ENCODE peak calls at places on chromosomes 5 and 9, in nine cellular contexts. E is non-pigmented ciliary epithelial cell; M is CD4-positive, alpha-beta T cell; U is NCI-H774; K is cardiac muscle cell; Z is iPS DF 6.9; N is effector memory CD8-positive, alpha-beta T cell; Q is ovary; C is GM12892. X is an unnamed sample.

GRCh38 chr9:15403155-15403554 is 19.5 kb upstream of the SNAPC3 start:
- DNase-seq in M (no peak), E (no peak), Q (no peak), U (no peak), Z (peak), C (no peak), K (no peak), N (no peak), X (peak)

GRCh38 chr5:36606052-36606436 is 362 bp upstream of the SLC1A3 start:
- DNase-seq in N (no peak), U (no peak), M (no peak), Z (no peak), E (no peak), C (no peak), Q (no peak), K (no peak), X (no peak)

GRCh38 chr5:10828241-10828640 is 67.2 kb upstream of the DAP start:
- DNase-seq in Q (no peak), K (no peak), M (no peak), E (no peak), U (no peak), N (no peak), Z (no peak), C (no peak), X (no peak)

GRCh38 chr5:123805300-123805699 is 293.3 kb downstream of the CSNK1G3 start:
- DNase-seq in Z (no peak), N (no peak), E (no peak), K (no peak), Q (no peak), C (no peak), U (no peak), M (no peak), X (peak)

GRCh38 chr5:170554566-170555267 is 50.9 kb downstream of the KCNIP1 start:
- DNase-seq in E (no peak), M (no peak), U (no peak), K (peak), C (no peak), Z (no peak), N (no peak), Q (peak), X (no peak)

GRCh38 chr5:37882636-37883035 is 42.8 kb upstream of the GDNF start:
- DNase-seq in M (no peak), Q (no peak), K (no peak), Z (no peak), E (no peak), N (no peak), C (no peak), U (no peak), X (no peak)

GRCh38 chr5:78779771-78780616 is 131.4 kb upstream of the LHFPL2 start:
- DNase-seq in U (no peak), K (peak), M (no peak), Z (no peak), C (no peak), E (peak), Q (no peak), N (no peak), X (peak)

GRCh38 chr9:135479469-135480052 is at the start of gene PPP1R26:
- DNase-seq in Q (no peak), E (no peak), U (peak), N (no peak), C (no peak), M (no peak), K (no peak), Z (no peak), X (no peak)

GRCh38 chr9:36152741-36153438 is 16.3 kb upstream of the CCIN start:
- DNase-seq in Z (no peak), K (no peak), N (no peak), E (no peak), Q (no peak), C (no peak), M (no peak), U (no peak), X (no peak)

GRCh38 chr5:139862313-139862712 is 66.7 kb downstream of the PSD2 start:
- DNase-seq in Q (peak), M (no peak), N (no peak), E (no peak), Z (no peak), U (no peak), K (peak), C (no peak), X (no peak)

GRCh38 chr5:151155777-151156731 is 1.5 kb downstream of the ANXA6 start:
- DNase-seq in Z (no peak), E (no peak), M (no peak), Q (peak), U (no peak), K (peak), C (no peak), N (no peak), X (no peak)

GRCh38 chr5:142439208-142439607 is 114.4 kb upstream of the SPRY4 start:
- DNase-seq in E (no peak), Z (no peak), M (no peak), K (peak), U (no peak), Q (no peak), N (no peak), C (no peak), X (no peak)

GRCh38 chr5:39775058-39775457 is 350.3 kb upstream of the DAB2 start:
- DNase-seq in U (no peak), Z (no peak), C (no peak), N (no peak), E (no peak), Q (no peak), K (peak), M (no peak), X (peak)

GRCh38 chr5:179422213-179422839 is 77.1 kb upstream of the ADAMTS2 start:
- DNase-seq in Q (no peak), E (no peak), C (no peak), U (no peak), N (no peak), K (no peak), Z (no peak), M (no peak), X (no peak)

GRCh38 chr5:151138114-151138513 is 19.5 kb downstream of the ANXA6 start:
- DNase-seq in E (no peak), U (no peak), Q (no peak), K (no peak), N (no peak), C (no peak), Z (no peak), M (no peak), X (no peak)

GRCh38 chr9:20713172-20713571 is 29.1 kb downstream of the FOCAD start:
- DNase-seq in U (no peak), K (no peak), E (no peak), M (no peak), Z (no peak), C (no peak), N (no peak), Q (no peak), X (no peak)

GRCh38 chr5:167511276-167511675 is 780.2 kb upstream of the WWC1 start:
- DNase-seq in Z (peak), C (no peak), M (no peak), E (no peak), U (no peak), K (no peak), Q (no peak), N (no peak), X (no peak)

GRCh38 chr5:125530833-125531610 is 784.6 kb upstream of the ZNF608 start:
- DNase-seq in K (no peak), Q (no peak), U (no peak), E (no peak), C (no peak), M (no peak), Z (no peak), N (no peak), X (no peak)

GRCh38 chr9:71683598-71684235 is 84.6 kb downstream of the CEMIP2 start:
- DNase-seq in Z (no peak), Q (peak), U (no peak), K (peak), E (no peak), C (no peak), N (no peak), M (no peak), X (peak)

GRCh38 chr5:6710551-6711318 is 2.5 kb upstream of the TENT4A start:
- DNase-seq in E (no peak), N (no peak), C (no peak), K (no peak), Q (peak), Z (no peak), M (no peak), U (no peak), X (no peak)

GRCh38 chr5:87582149-87582548 is 169.4 kb upstream of the CCNH start:
- DNase-seq in Z (no peak), M (no peak), C (no peak), N (no peak), K (no peak), E (no peak), U (no peak), Q (no peak), X (no peak)

GRCh38 chr5:169408735-169409134 is 107.8 kb upstream of the SLIT3 start:
- DNase-seq in U (no peak), M (no peak), N (no peak), Z (no peak), E (no peak), K (no peak), Q (no peak), C (no peak), X (no peak)

GRCh38 chr9:129981180-129981907 is 61.6 kb downstream of the FNBP1 start:
- DNase-seq in E (no peak), M (no peak), N (no peak), C (no peak), Q (peak), Z (no peak), U (no peak), K (peak), X (no peak)

GRCh38 chr5:96256795-96257470 is 176.1 kb downstream of the PCSK1 start:
- DNase-seq in Z (no peak), M (no peak), U (no peak), K (peak), Q (no peak), C (no peak), E (peak), N (no peak), X (peak)

GRCh38 chr5:124902097-124902821 is 155.8 kb upstream of the ZNF608 start:
- DNase-seq in C (peak), U (peak), E (no peak), M (no peak), K (no peak), N (no peak), Z (no peak), Q (no peak), X (peak)

GRCh38 chr5:85484982-85485574 is 1100.4 kb upstream of the EDIL3 start:
- DNase-seq in C (no peak), E (no peak), U (no peak), Z (no peak), Q (no peak), M (no peak), N (no peak), K (no peak), X (no peak)

GRCh38 chr5:121819661-121820261 is 31.9 kb upstream of the FTMT start:
- DNase-seq in Q (no peak), C (no peak), M (no peak), Z (no peak), N (no peak), E (no peak), K (no peak), U (no peak), X (no peak)

GRCh38 chr9:120383999-120384924 is 195.7 kb downstream of the CDK5RAP2 start:
- DNase-seq in E (no peak), Q (no peak), C (no peak), K (peak), Z (no peak), U (peak), N (no peak), M (no peak), X (no peak)

GRCh38 chr9:79694208-79694607 is 122.4 kb downstream of the TLE4 start:
- DNase-seq in K (no peak), Z (no peak), N (no peak), C (no peak), M (no peak), E (no peak), U (no peak), Q (no peak), X (peak)

GRCh38 chr9:131657890-131658752 is 81.8 kb downstream of the RAPGEF1 start:
- DNase-seq in Z (no peak), C (no peak), K (peak), U (no peak), N (no peak), Q (no peak), M (no peak), E (peak), X (peak)

GRCh38 chr5:103891151-103891550 is 328.6 kb upstream of the NUDT12 start:
- DNase-seq in C (no peak), K (no peak), E (no peak), Q (no peak), Z (no peak), U (peak), N (no peak), M (no peak), X (no peak)

GRCh38 chr9:123542435-123543225 is 186.6 kb downstream of the CRB2 start:
- DNase-seq in N (no peak), K (no peak), E (no peak), Q (no peak), M (no peak), U (no peak), Z (no peak), C (no peak), X (no peak)

GRCh38 chr9:132409828-132410528 is at the start of gene CFAP77:
- DNase-seq in E (peak), U (peak), K (peak), N (no peak), Q (peak), C (peak), Z (no peak), M (peak), X (peak)

GRCh38 chr5:134092875-134093274 is 21.6 kb upstream of the TCF7 start:
- DNase-seq in N (no peak), Q (no peak), E (no peak), C (no peak), K (no peak), U (no peak), Z (no peak), M (no peak), X (peak)

GRCh38 chr9:86175743-86176456 is 76.5 kb upstream of the GOLM1 start:
- DNase-seq in E (no peak), C (no peak), M (no peak), U (peak), Q (no peak), Z (no peak), N (no peak), K (no peak), X (peak)

GRCh38 chr5:108345541-108346171 is 36.2 kb downstream of the FBXL17 start:
- DNase-seq in K (peak), E (no peak), Q (no peak), M (no peak), N (no peak), Z (no peak), U (no peak), C (no peak), X (peak)